ENCODE peak calls at places on chromosomes 6 and 20, in six cellular contexts. X is psoas muscle, I is lower lobe of right lung, M is transverse colon, N is A673, K is ascending aorta. E is an unnamed sample.

GRCh38 chr20:43528258-43528875 is 20.9 kb downstream of the L3MBTL1 start:
- DNase-seq in X (no peak), I (no peak), M (no peak), N (no peak), K (no peak), E (peak; percentile 10)

GRCh38 chr6:100283288-100283687 is 181.4 kb downstream of the SIM1 start:
- DNase-seq in X (no peak), I (no peak), M (no peak), N (no peak), K (no peak), E (peak; percentile 74)

GRCh38 chr6:163036251-163036650 is 308.5 kb downstream of the PACRG start:
- DNase-seq in X (no peak), I (no peak), M (no peak), N (no peak), K (no peak), E (no peak)

GRCh38 chr6:16179970-16180431 is 51.1 kb downstream of the MYLIP start:
- DNase-seq in X (no peak), I (no peak), M (no peak), N (no peak), K (no peak), E (no peak)

GRCh38 chr6:93581371-93581770 is 162.0 kb upstream of the EPHA7 start:
- DNase-seq in X (no peak), I (no peak), M (no peak), N (no peak), K (no peak), E (no peak)

GRCh38 chr6:33207569-33208088 is 671 bp upstream of the RING1 start:
- DNase-seq in X (peak; percentile 71), I (peak; percentile 65), M (peak; percentile 65), N (peak; percentile 51), K (no peak), E (peak; percentile 78)

GRCh38 chr20:1322511-1323245 is 6.3 kb downstream of the SDCBP2 start:
- DNase-seq in X (no peak), I (no peak), M (peak; percentile 20), N (no peak), K (no peak), E (peak; percentile 35)

GRCh38 chr20:10249048-10249770 is 30.6 kb downstream of the SNAP25 start:
- DNase-seq in X (no peak), I (no peak), M (no peak), N (no peak), K (no peak), E (peak; percentile 71)

GRCh38 chr20:32479697-32480140 is 105.4 kb downstream of the NOL4L start:
- DNase-seq in X (peak; percentile 2), I (no peak), M (peak; percentile 74), N (no peak), K (no peak), E (peak; percentile 35)

GRCh38 chr6:108619431-108620197 is 58.9 kb downstream of the FOXO3 start:
- DNase-seq in X (no peak), I (no peak), M (no peak), N (no peak), K (no peak), E (no peak)

GRCh38 chr20:34888468-34888867 is 12.1 kb downstream of the ACSS2 start:
- DNase-seq in X (no peak), I (no peak), M (no peak), N (no peak), K (no peak), E (no peak)

GRCh38 chr6:115396112-115396906 is 664.4 kb downstream of the FRK start:
- DNase-seq in X (no peak), I (no peak), M (no peak), N (no peak), K (no peak), E (peak; percentile 38)

GRCh38 chr20:10621159-10621558 is 52.6 kb downstream of the JAG1 start:
- DNase-seq in X (no peak), I (no peak), M (no peak), N (no peak), K (no peak), E (no peak)

GRCh38 chr6:41970436-41970846 is 28.8 kb upstream of the CCND3 start:
- DNase-seq in X (peak; percentile 58), I (peak; percentile 77), M (no peak), N (peak; percentile 61), K (peak; percentile 28), E (no peak)

GRCh38 chr6:154356118-154356517 is 485 bp downstream of the IPCEF1 start:
- DNase-seq in X (no peak), I (no peak), M (no peak), N (no peak), K (no peak), E (peak; percentile 28)

GRCh38 chr6:137652961-137653697 is 158.9 kb upstream of the OLIG3 start:
- DNase-seq in X (no peak), I (no peak), M (no peak), N (no peak), K (no peak), E (no peak)

GRCh38 chr6:138227316-138227781 is 9.1 kb upstream of the PBOV1 start:
- DNase-seq in X (no peak), I (peak; percentile 70), M (peak; percentile 28), N (no peak), K (no peak), E (no peak)

GRCh38 chr6:133128191-133128590 is 113.0 kb upstream of the EYA4 start:
- DNase-seq in X (no peak), I (no peak), M (no peak), N (peak; percentile 30), K (no peak), E (no peak)

GRCh38 chr6:163760860-163761259 is 346.3 kb downstream of the QKI start:
- DNase-seq in X (no peak), I (no peak), M (no peak), N (no peak), K (no peak), E (no peak)

GRCh38 chr20:62837790-62838458 is 21.1 kb downstream of the COL9A3 start:
- DNase-seq in X (peak; percentile 50), I (peak; percentile 66), M (peak; percentile 95), N (no peak), K (no peak), E (no peak)

GRCh38 chr20:32356935-32357868 is 929 bp upstream of the ASXL1 start:
- DNase-seq in X (no peak), I (no peak), M (peak; percentile 44), N (no peak), K (no peak), E (no peak)

GRCh38 chr20:52493177-52493711 is 301.7 kb upstream of the ZFP64 start:
- DNase-seq in X (no peak), I (no peak), M (no peak), N (peak; percentile 80), K (no peak), E (no peak)

GRCh38 chr6:35483892-35484645 is 12.8 kb downstream of the TEAD3 start:
- DNase-seq in X (peak; percentile 15), I (no peak), M (no peak), N (no peak), K (no peak), E (no peak)

GRCh38 chr20:24915440-24915839 is 33.6 kb upstream of the CST7 start:
- DNase-seq in X (no peak), I (no peak), M (no peak), N (no peak), K (no peak), E (no peak)

GRCh38 chr20:46088409-46089075 is 1.2 kb downstream of the NCOA5 start:
- DNase-seq in X (no peak), I (no peak), M (no peak), N (peak; percentile 26), K (no peak), E (no peak)

GRCh38 chr20:62651285-62652021 is 9.2 kb downstream of the SLCO4A1 start:
- DNase-seq in X (peak; percentile 82), I (peak; percentile 78), M (peak; percentile 88), N (peak; percentile 96), K (peak; percentile 53), E (peak; percentile 58)

GRCh38 chr20:35620818-35621559 is 5.4 kb downstream of the SPAG4 start:
- DNase-seq in X (no peak), I (no peak), M (no peak), N (no peak), K (no peak), E (no peak)

GRCh38 chr6:72631480-72631879 is 9.6 kb downstream of the KCNQ5 start:
- DNase-seq in X (no peak), I (no peak), M (no peak), N (no peak), K (no peak), E (no peak)

GRCh38 chr6:154758125-154758524 is 24.9 kb downstream of the SCAF8 start:
- DNase-seq in X (no peak), I (no peak), M (no peak), N (no peak), K (no peak), E (no peak)

GRCh38 chr20:37567331-37567665 is 39.6 kb upstream of the BLCAP start:
- DNase-seq in X (no peak), I (no peak), M (no peak), N (peak; percentile 21), K (no peak), E (no peak)
- H3K4me3 ChIP-seq in X (no peak overlapping the region), I (no peak overlapping the region), M (no peak overlapping the region), N (peak overlapping the region; percentile 13), K (no peak overlapping the region), E (no peak overlapping the region)

GRCh38 chr6:4573958-4574481 is 202.2 kb upstream of the CDYL start:
- DNase-seq in X (no peak), I (no peak), M (no peak), N (no peak), K (no peak), E (no peak)
- H3K27ac ChIP-seq in X (no peak overlapping the region), I (no peak overlapping the region), M (no peak overlapping the region), N (no peak overlapping the region), K (no peak overlapping the region), E (no peak overlapping the region)

GRCh38 chr6:4381379-4381778 is 246.0 kb upstream of the ECI2 start:
- DNase-seq in X (no peak), I (no peak), M (no peak), N (peak; percentile 36), K (no peak), E (no peak)
- H3K9me3 ChIP-seq in X (peaks cover 11% of the 10 kb centered on the region), I (peaks cover 19% of the 10 kb centered on the region), M (peaks cover 15% of the 10 kb centered on the region), N (peaks cover 15% of the 10 kb centered on the region), K (peaks cover 13% of the 10 kb centered on the region), E (peaks cover 30% of the 10 kb centered on the region)

GRCh38 chr6:158270389-158271127 is 41.7 kb upstream of the TULP4 start:
- DNase-seq in X (no peak), I (no peak), M (no peak), N (no peak), K (no peak), E (no peak)
- H3K4me3 ChIP-seq in X (no peak overlapping the region), I (no peak overlapping the region), M (no peak overlapping the region), N (no peak overlapping the region), K (no peak overlapping the region), E (no peak overlapping the region)